ENCODE peak calls at places on chromosomes 2 and 18, in eight cellular contexts. U is fibroblast of lung, R is upper lobe of right lung, V is Calu3, F is astrocyte, E is HCT116, A is endodermal cell, I is heart left ventricle. X is an unnamed sample.

GRCh38 chr2:10220516-10221391 is 82.0 kb upstream of the HPCAL1 start:
- DNase-seq in U (peak; percentile 78), R (no peak), V (peak; percentile 13), F (peak; percentile 84), E (no peak), A (no peak), I (no peak), X (peak; percentile 81)

GRCh38 chr18:8785855-8786765 is 80.8 kb downstream of the MTCL1 start:
- DNase-seq in U (no peak), R (no peak), V (no peak), F (no peak), E (no peak), A (no peak), I (no peak), X (no peak)

GRCh38 chr2:109646961-109647360 is 32.8 kb downstream of the SOWAHC start:
- DNase-seq in U (no peak), R (no peak), V (no peak), F (no peak), E (no peak), A (no peak), I (no peak), X (no peak)

GRCh38 chr18:58190842-58191530 is 147.0 kb downstream of the NEDD4L start:
- DNase-seq in U (no peak), R (no peak), V (no peak), F (no peak), E (no peak), A (no peak), I (no peak), X (peak; percentile 46)

GRCh38 chr2:222142027-222142426 is 156.8 kb downstream of the PAX3 start:
- DNase-seq in U (no peak), R (no peak), V (no peak), F (peak; percentile 85), E (no peak), A (no peak), I (no peak), X (peak; percentile 19)

GRCh38 chr18:10949655-10950054 is 199.7 kb downstream of the PIEZO2 start:
- DNase-seq in U (no peak), R (no peak), V (no peak), F (no peak), E (no peak), A (no peak), I (no peak), X (no peak)

GRCh38 chr2:26522325-26523120 is 44.6 kb upstream of the OTOF start:
- DNase-seq in U (no peak), R (peak; percentile 47), V (no peak), F (no peak), E (no peak), A (no peak), I (no peak), X (no peak)

GRCh38 chr2:11585071-11585470 is 51.2 kb downstream of the GREB1 start:
- DNase-seq in U (no peak), R (no peak), V (no peak), F (no peak), E (no peak), A (no peak), I (no peak), X (no peak)

GRCh38 chr2:206521115-206521514 is 77.8 kb downstream of the ADAM23 start:
- DNase-seq in U (no peak), R (no peak), V (no peak), F (no peak), E (no peak), A (no peak), I (no peak), X (no peak)

GRCh38 chr2:104447831-104448434 is 406.0 kb upstream of the POU3F3 start:
- DNase-seq in U (no peak), R (no peak), V (no peak), F (no peak), E (no peak), A (no peak), I (no peak), X (no peak)

GRCh38 chr2:230512955-230513748 is 97.2 kb downstream of the SP100 start:
- DNase-seq in U (no peak), R (no peak), V (peak; percentile 11), F (no peak), E (no peak), A (no peak), I (no peak), X (peak; percentile 39)

GRCh38 chr18:36297419-36298112 is at the start of gene FHOD3:
- DNase-seq in U (peak; percentile 28), R (peak; percentile 76), V (peak; percentile 57), F (peak; percentile 41), E (no peak), A (peak; percentile 92), I (peak; percentile 84), X (peak; percentile 78)

GRCh38 chr2:8684421-8684884 is 2.6 kb downstream of the ID2 start:
- DNase-seq in U (peak; percentile 22), R (no peak), V (no peak), F (peak; percentile 37), E (peak; percentile 38), A (peak; percentile 72), I (no peak), X (peak; percentile 44)

GRCh38 chr18:24426398-24427294 is at the start of gene IMPACT:
- DNase-seq in U (peak; percentile 80), R (peak; percentile 95), V (peak; percentile 94), F (peak; percentile 53), E (peak; percentile 54), A (peak; percentile 96), I (peak; percentile 90), X (peak; percentile 77)
- TF ChIP-seq CTCF in U (no peak), R (no peak), V (no peak), F (no peak), E (no peak), A (no peak), I (no peak), X (no peak)

DNA sequence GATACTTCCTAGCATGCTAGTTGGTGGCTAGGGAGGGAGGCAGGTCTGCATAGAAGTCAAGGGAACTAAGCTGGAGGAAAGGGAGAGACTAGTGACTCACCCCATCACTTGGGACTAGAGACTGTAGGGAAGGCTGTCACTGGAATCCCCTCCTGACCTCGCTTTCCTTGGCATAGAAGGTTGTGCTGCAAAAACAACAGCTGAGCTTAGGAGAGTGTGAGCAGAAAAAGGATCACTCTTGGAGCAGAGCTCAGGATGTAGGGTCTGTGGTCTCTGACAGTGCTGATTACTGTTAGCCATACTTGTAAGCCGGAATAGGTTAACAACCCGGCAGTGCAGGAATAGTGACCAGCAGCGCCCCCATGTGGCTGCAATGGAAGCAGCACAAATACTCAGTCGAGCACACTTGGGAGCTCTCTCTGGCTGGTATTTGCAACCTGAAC is 66.9 kb upstream of the SMAD2 start:
- DNase-seq in U (no peak), R (no peak), V (peak; percentile 35), F (no peak), E (no peak), A (peak; percentile 94), I (no peak), X (peak; percentile 7)
- TF ChIP-seq CTCF in U (peak; percentile 23), R (peak; percentile 34), V (peak; percentile 53), F (peak; percentile 31), E (peak; percentile 70), A (peak; percentile 96), I (peak; percentile 32), X (peak; percentile 32)

GRCh38 chr2:2834105-2834504 is 503.0 kb upstream of the MYT1L start:
- DNase-seq in U (no peak), R (no peak), V (no peak), F (no peak), E (no peak), A (no peak), I (no peak), X (no peak)

GRCh38 chr2:2832657-2833056 is 501.6 kb upstream of the MYT1L start:
- DNase-seq in U (no peak), R (no peak), V (no peak), F (no peak), E (no peak), A (peak; percentile 10), I (no peak), X (no peak)

GRCh38 chr2:2828774-2829368 is 497.8 kb upstream of the MYT1L start:
- DNase-seq in U (no peak), R (no peak), V (no peak), F (no peak), E (no peak), A (peak; percentile 43), I (no peak), X (no peak)

GRCh38 chr2:2830576-2830975 is 499.5 kb upstream of the MYT1L start:
- DNase-seq in U (no peak), R (peak; percentile 18), V (no peak), F (no peak), E (no peak), A (peak; percentile 13), I (no peak), X (no peak)

GRCh38 chr2:2831656-2832055 is 500.6 kb upstream of the MYT1L start:
- DNase-seq in U (no peak), R (peak; percentile 2), V (no peak), F (no peak), E (no peak), A (peak; percentile 66), I (no peak), X (no peak)
- TF ChIP-seq CTCF in U (no peak), R (no peak), V (no peak), F (no peak), E (no peak), A (no peak), I (no peak), X (no peak)

GRCh38 chr2:94871226-94872087 is at the start of gene TEKT4:
- DNase-seq in U (no peak), R (peak; percentile 63), V (no peak), F (peak; percentile 3), E (no peak), A (no peak), I (peak; percentile 20), X (no peak)

GRCh38 chr2:94869552-94870391 is 1.5 kb upstream of the TEKT4 start:
- DNase-seq in U (no peak), R (peak; percentile 56), V (no peak), F (no peak), E (no peak), A (no peak), I (no peak), X (no peak)

GRCh38 chr2:94872088-94872618 is 923 bp downstream of the TEKT4 start:
- DNase-seq in U (no peak), R (peak; percentile 62), V (no peak), F (no peak), E (no peak), A (no peak), I (no peak), X (no peak)

GRCh38 chr2:94869131-94869530 is 2.1 kb upstream of the TEKT4 start:
- DNase-seq in U (no peak), R (no peak), V (no peak), F (no peak), E (no peak), A (no peak), I (peak; percentile 12), X (no peak)

DNA sequence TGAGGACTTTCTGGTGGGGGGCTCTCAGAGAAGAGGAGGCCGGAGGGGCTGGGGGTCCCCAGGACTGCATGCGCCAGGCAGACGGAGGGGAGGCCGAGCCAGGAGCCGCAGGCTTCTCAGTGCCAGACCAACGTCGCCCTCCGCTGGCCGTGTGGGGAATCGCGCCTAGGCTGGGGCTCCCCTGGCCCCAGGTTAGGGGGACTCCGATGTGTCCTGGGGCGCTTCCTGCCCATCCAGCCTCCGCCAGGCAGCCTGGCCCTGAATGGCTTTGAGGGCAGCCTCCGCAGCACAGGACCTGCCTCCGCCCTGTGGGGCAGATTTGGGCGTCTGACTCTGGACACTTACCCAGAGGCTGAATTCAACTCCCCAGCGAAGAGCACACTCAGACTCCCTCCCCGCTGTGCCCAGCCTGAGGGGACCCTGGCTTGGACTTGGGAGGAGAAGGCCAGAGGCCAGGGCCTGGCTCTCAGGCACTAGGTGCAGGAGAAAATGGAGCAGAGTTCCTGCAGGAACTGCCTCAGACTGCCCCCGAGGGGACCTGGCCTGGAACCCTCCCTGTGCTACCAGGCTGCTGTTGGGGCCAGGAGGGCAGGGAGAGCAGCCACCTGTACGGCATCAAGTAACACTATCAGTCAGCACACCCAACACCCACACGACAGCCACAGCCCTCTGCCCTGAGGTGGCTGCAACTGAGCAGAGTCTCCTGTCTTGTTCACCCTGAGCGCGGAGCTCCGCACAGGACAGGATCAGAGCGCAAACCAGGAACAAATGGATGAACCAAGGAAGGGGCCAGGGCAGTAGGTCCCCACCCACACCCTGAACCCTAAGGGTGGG is 621 bp upstream of the TEKT4 start:
- DNase-seq in U (no peak), R (peak; percentile 58), V (peak; percentile 46), F (no peak), E (no peak), A (peak; percentile 59), I (peak; percentile 17), X (no peak)
- TF ChIP-seq CTCF in U (no peak), R (peak; percentile 35), V (peak; percentile 63), F (no peak), E (peak; percentile 89), A (peak; percentile 81), I (peak; percentile 18), X (peak; percentile 29)